ENCODE peak calls at places on chromosomes 2 and 18, in seven cellular contexts. R is transverse colon, E is epithelial cell of esophagus, L is lower leg skin, B is AG10803, K is pancreas, I is left ventricle myocardium inferior. P is an unnamed sample.

GRCh38 chr18:45384137-45384998 is 230.9 kb upstream of the SLC14A2 start:
- DNase-seq in R (peak; percentile 54), E (peak; percentile 77), L (no peak), B (peak; percentile 35), K (no peak), I (no peak), P (no peak)

GRCh38 chr2:218010116-218010837 is 7.5 kb upstream of the TNS1 start:
- DNase-seq in R (peak; percentile 50), E (peak; percentile 36), L (no peak), B (peak; percentile 40), K (peak; percentile 88), I (peak; percentile 54), P (no peak)

GRCh38 chr2:226799211-226799975 is at the start of gene IRS1:
- DNase-seq in R (peak; percentile 73), E (peak; percentile 78), L (peak; percentile 93), B (peak; percentile 81), K (peak; percentile 89), I (peak; percentile 74), P (no peak)

GRCh38 chr2:213288913-213289700 is 4.8 kb downstream of the SPAG16 start:
- DNase-seq in R (no peak), E (peak; percentile 60), L (no peak), B (peak; percentile 11), K (no peak), I (no peak), P (peak; percentile 18)

GRCh38 chr2:240967681-240968621 is 30.5 kb upstream of the SNED1 start:
- DNase-seq in R (no peak), E (no peak), L (no peak), B (no peak), K (peak; percentile 55), I (peak; percentile 11), P (no peak)

GRCh38 chr2:128492966-128493811 is 174.5 kb upstream of the HS6ST1 start:
- DNase-seq in R (no peak), E (no peak), L (peak; percentile 61), B (no peak), K (no peak), I (no peak), P (no peak)

GRCh38 chr2:230999477-230999876 is 3.6 kb downstream of the SPATA3 start:
- DNase-seq in R (no peak), E (no peak), L (no peak), B (no peak), K (no peak), I (no peak), P (no peak)

GRCh38 chr2:127577973-127578372 is 42.5 kb downstream of the MYO7B start:
- DNase-seq in R (no peak), E (no peak), L (peak; percentile 62), B (no peak), K (no peak), I (no peak), P (no peak)

GRCh38 chr2:12817870-12818269 is 101.1 kb downstream of the TRIB2 start:
- DNase-seq in R (no peak), E (no peak), L (no peak), B (no peak), K (no peak), I (no peak), P (no peak)

GRCh38 chr2:44120428-44120827 is 48.2 kb upstream of the PPM1B start:
- DNase-seq in R (no peak), E (peak; percentile 75), L (no peak), B (peak; percentile 91), K (no peak), I (no peak), P (peak; percentile 32)

GRCh38 chr2:107811982-107812381 is 14.7 kb upstream of the RGPD4 start:
- DNase-seq in R (no peak), E (no peak), L (no peak), B (no peak), K (no peak), I (no peak), P (no peak)

GRCh38 chr2:33709986-33710385 is 110.9 kb upstream of the FAM98A start:
- DNase-seq in R (no peak), E (no peak), L (no peak), B (no peak), K (no peak), I (no peak), P (no peak)

GRCh38 chr2:234423884-234424283 is 73.0 kb downstream of the ARL4C start:
- DNase-seq in R (no peak), E (no peak), L (no peak), B (no peak), K (no peak), I (no peak), P (no peak)

GRCh38 chr2:240982821-240983281 is 15.6 kb upstream of the SNED1 start:
- DNase-seq in R (no peak), E (no peak), L (peak; percentile 81), B (no peak), K (peak; percentile 47), I (peak; percentile 7), P (no peak)

GRCh38 chr2:219968685-219969345 is 341.4 kb downstream of the SLC4A3 start:
- DNase-seq in R (no peak), E (peak; percentile 97), L (no peak), B (peak; percentile 41), K (no peak), I (no peak), P (no peak)

GRCh38 chr2:38948995-38949394 is 59.3 kb downstream of the ARHGEF33 start:
- DNase-seq in R (no peak), E (no peak), L (no peak), B (no peak), K (no peak), I (no peak), P (no peak)

GRCh38 chr18:44679912-44680270 is 797 bp upstream of the SETBP1 start:
- DNase-seq in R (peak; percentile 62), E (peak; percentile 70), L (peak; percentile 91), B (peak; percentile 65), K (peak; percentile 83), I (peak; percentile 64), P (no peak)

GRCh38 chr2:221911316-221911715 is 339.2 kb upstream of the EPHA4 start:
- DNase-seq in R (no peak), E (no peak), L (no peak), B (no peak), K (no peak), I (no peak), P (no peak)

GRCh38 chr2:98548920-98549818 is 59.1 kb downstream of the COA5 start:
- DNase-seq in R (peak; percentile 31), E (no peak), L (no peak), B (no peak), K (no peak), I (no peak), P (no peak)

DNA sequence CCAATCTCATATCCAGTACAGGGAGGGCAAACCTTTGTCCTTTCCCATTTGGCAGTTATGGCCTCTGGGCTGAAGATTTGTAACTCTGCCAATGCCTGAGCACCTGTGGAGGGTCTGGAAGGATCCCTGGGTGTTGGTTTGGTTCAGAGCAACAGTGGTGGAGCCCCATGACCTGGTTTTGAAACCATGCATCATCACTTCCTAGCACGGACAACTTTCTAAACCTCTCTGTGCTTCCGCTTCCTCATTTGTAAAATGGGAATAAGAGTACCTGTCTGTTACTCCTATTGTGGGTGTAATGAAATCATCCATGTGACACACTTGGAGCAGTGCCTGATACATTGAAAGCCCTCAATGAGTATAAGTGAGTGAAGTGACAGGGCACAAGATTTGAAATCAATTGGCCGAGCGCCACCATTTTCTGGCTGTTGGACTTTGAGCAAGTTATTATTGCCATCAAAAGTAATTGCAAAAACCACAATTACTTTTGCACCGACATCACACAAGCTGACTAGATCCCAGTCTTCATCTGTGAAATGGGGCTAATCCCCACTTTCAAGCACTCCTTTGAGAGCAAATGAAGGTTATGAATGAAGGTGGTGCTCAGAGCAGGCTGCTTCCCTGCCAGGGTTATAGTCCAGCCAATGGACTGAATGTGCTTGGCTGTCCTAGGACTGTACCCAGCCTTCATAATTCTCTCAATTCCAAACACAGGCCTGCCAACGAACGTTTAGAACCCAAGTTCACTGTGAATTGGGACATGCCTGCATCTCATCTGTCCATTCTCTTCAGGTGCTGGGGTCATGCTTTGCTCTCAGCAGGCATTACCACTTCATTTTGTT is 28.0 kb upstream of the ICOS start:
- DNase-seq in R (peak; percentile 29), E (no peak), L (no peak), B (no peak), K (no peak), I (no peak), P (no peak)
- TF ChIP-seq CTCF in R (no peak), E (no peak), L (no peak), B (no peak), K (no peak), I (no peak), P (no peak)

GRCh38 chr2:144509001-144509545 is 10.8 kb downstream of the ZEB2 start:
- DNase-seq in R (no peak), E (no peak), L (no peak), B (no peak), K (no peak), I (no peak), P (no peak)
- H3K4me3 ChIP-seq in R (no peak overlapping the region), E (no peak overlapping the region), L (no peak overlapping the region), B (peak overlapping the region; percentile 29), K (no peak overlapping the region), I (peak overlapping the region; percentile 85), P (no peak overlapping the region)

DNA sequence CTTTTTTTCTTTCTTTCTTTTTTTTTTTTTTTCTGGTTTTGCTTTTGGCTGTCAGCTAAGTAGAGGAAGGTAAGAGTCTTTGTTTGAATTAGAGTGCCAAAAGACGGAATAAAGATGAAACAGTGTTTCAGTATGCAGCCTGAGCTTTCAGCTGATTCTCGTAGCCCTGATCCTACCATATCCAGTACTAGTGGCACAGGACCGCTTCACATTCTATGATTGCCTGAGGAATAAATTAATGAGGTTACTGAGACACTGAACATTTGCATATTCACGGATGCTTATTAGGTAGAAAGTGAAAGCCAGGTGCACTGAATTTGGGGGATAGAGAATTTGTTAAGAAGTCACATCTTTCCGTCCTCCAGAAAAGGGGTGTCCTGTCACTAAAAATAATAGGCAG is 421.5 kb upstream of the POU3F3 start:
- DNase-seq in R (no peak), E (no peak), L (no peak), B (no peak), K (no peak), I (no peak), P (no peak)
- TF ChIP-seq CTCF in R (no peak), E (no peak), L (no peak), B (no peak), K (no peak), I (no peak), P (no peak)

DNA sequence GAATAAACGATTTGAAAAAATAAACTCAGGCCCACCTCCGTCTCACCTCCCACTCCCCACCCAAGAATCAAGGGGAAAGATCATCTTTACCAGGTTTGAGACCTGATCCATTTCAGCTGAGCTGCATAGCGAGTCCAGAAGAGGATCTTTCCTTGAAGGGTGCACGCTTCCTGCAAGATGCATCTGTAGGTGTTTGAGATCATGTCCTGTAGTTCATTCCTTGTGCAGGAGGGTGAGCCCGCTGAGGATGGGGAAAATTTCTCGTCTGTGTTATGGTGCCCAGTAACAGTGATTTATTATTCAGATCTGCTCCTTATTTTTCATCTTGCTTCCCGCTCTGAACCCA is 642 bp downstream of the TMEM169 start:
- DNase-seq in R (no peak), E (no peak), L (no peak), B (no peak), K (no peak), I (no peak), P (no peak)
- H3K4me3 ChIP-seq in R (no peak overlapping the region), E (peak overlapping the region; percentile 67), L (peak overlapping the region; percentile 62), B (peak overlapping the region; percentile 85), K (no peak overlapping the region), I (peak overlapping the region; percentile 75), P (peak overlapping the region; percentile 78)

P was measured in kidney epithelial cell.